ENCODE peak calls at places on chromosomes 3 and 15, in eight cellular contexts. I is fibroblast of the conjunctiva, J is frontal cortex, D is GM12878, L is amniotic stem cell, U is NCI-H748 treated with DMSO at 0.1 percent for 48 hours, P is H54, G is NCI-H1417. F is an unnamed sample.

GRCh38 chr3:12948371-12948770 is 107.0 kb upstream of the RPL32 start:
- DNase-seq in I (no peak), J (no peak), D (no peak), L (no peak), U (no peak), P (no peak), G (no peak), F (no peak)

GRCh38 chr3:15754047-15754446 is 43.7 kb downstream of the ANKRD28 start:
- DNase-seq in I (peak; percentile 30), J (no peak), D (no peak), L (no peak), U (no peak), P (no peak), G (no peak), F (no peak)

GRCh38 chr3:32018723-32019564 is 37.4 kb downstream of the ZNF860 start:
- DNase-seq in I (peak; percentile 43), J (peak; percentile 46), D (no peak), L (no peak), U (peak; percentile 49), P (peak; percentile 30), G (peak; percentile 37), F (no peak)

GRCh38 chr3:20645340-20645739 is 459.3 kb upstream of the SGO1 start:
- DNase-seq in I (no peak), J (no peak), D (no peak), L (no peak), U (no peak), P (no peak), G (no peak), F (no peak)

GRCh38 chr3:126522363-126522788 is 1.6 kb upstream of the CHST13 start:
- DNase-seq in I (peak; percentile 5), J (peak; percentile 77), D (no peak), L (peak; percentile 28), U (no peak), P (peak; percentile 88), G (peak; percentile 75), F (peak; percentile 16)

GRCh38 chr3:9746330-9746729 is 3.4 kb upstream of the OGG1 start:
- DNase-seq in I (peak; percentile 82), J (peak; percentile 51), D (no peak), L (peak; percentile 8), U (no peak), P (peak; percentile 88), G (no peak), F (peak; percentile 76)

GRCh38 chr15:77606142-77607034 is 26.3 kb downstream of the LINGO1 start:
- DNase-seq in I (no peak), J (no peak), D (no peak), L (no peak), U (no peak), P (no peak), G (peak; percentile 24), F (no peak)

GRCh38 chr3:186287723-186288122 is 74.3 kb downstream of the DGKG start:
- DNase-seq in I (peak; percentile 70), J (no peak), D (no peak), L (peak; percentile 63), U (no peak), P (peak; percentile 24), G (no peak), F (no peak)

GRCh38 chr15:96285306-96285705 is 45.2 kb upstream of the NR2F2 start:
- DNase-seq in I (peak; percentile 96), J (no peak), D (no peak), L (peak; percentile 18), U (no peak), P (no peak), G (no peak), F (peak; percentile 82)

GRCh38 chr3:22977650-22978289 is 225.4 kb upstream of the UBE2E2 start:
- DNase-seq in I (no peak), J (no peak), D (no peak), L (no peak), U (no peak), P (no peak), G (no peak), F (no peak)

GRCh38 chr15:39503526-39503925 is 77.4 kb upstream of the THBS1 start:
- DNase-seq in I (no peak), J (no peak), D (no peak), L (no peak), U (no peak), P (no peak), G (no peak), F (no peak)

GRCh38 chr3:194860725-194861124 is 175.0 kb downstream of the FAM43A start:
- DNase-seq in I (no peak), J (no peak), D (no peak), L (no peak), U (no peak), P (no peak), G (peak; percentile 80), F (no peak)

GRCh38 chr3:13621381-13622221 is 72.7 kb downstream of the FBLN2 start:
- DNase-seq in I (no peak), J (no peak), D (no peak), L (no peak), U (no peak), P (no peak), G (no peak), F (no peak)

GRCh38 chr3:136939489-136939888 is 18.3 kb upstream of the IL20RB start:
- DNase-seq in I (no peak), J (no peak), D (no peak), L (no peak), U (no peak), P (no peak), G (no peak), F (no peak)

GRCh38 chr3:140147965-140148490 is 213.0 kb downstream of the CLSTN2 start:
- DNase-seq in I (no peak), J (no peak), D (no peak), L (no peak), U (no peak), P (no peak), G (no peak), F (no peak)

GRCh38 chr15:39504812-39505211 is 76.1 kb upstream of the THBS1 start:
- DNase-seq in I (no peak), J (no peak), D (no peak), L (peak; percentile 29), U (no peak), P (no peak), G (no peak), F (peak; percentile 41)

GRCh38 chr3:126858401-126858800 is 124.5 kb upstream of the PLXNA1 start:
- DNase-seq in I (no peak), J (no peak), D (no peak), L (no peak), U (no peak), P (no peak), G (no peak), F (no peak)

GRCh38 chr3:113696658-113697191 is 283 bp upstream of the USF3 start:
- DNase-seq in I (peak; percentile 98), J (peak; percentile 98), D (peak; percentile 98), L (peak; percentile 99), U (peak; percentile 97), P (peak; percentile 95), G (peak; percentile 100), F (peak; percentile 96)

GRCh38 chr3:197519801-197520211 is 36.0 kb downstream of the BDH1 start:
- DNase-seq in I (no peak), J (no peak), D (no peak), L (no peak), U (no peak), P (no peak), G (no peak), F (no peak)

GRCh38 chr3:28677581-28677980 is 329.0 kb upstream of the AZI2 start:
- DNase-seq in I (no peak), J (no peak), D (no peak), L (no peak), U (no peak), P (no peak), G (no peak), F (no peak)

GRCh38 chr15:50819344-50819743 is 53.8 kb upstream of the SPPL2A start:
- DNase-seq in I (no peak), J (no peak), D (no peak), L (no peak), U (no peak), P (no peak), G (no peak), F (no peak)

F was measured in HFF-Myc.